ENCODE peak calls at places on chromosomes 2 and 18, in five cellular contexts. One of them, this sample, is unnamed.

GRCh38 chr18:70181725-70182124 is 23.8 kb downstream of the RTTN start:
- DNase-seq in GM13976: no peak
- DNase-seq in epithelial cell of esophagus: no peak
- DNase-seq in tibial artery: no peak
- DNase-seq in heart right ventricle: no peak
- DNase-seq in this sample: no peak

GRCh38 chr2:113080134-113080533 is 12.4 kb downstream of the IL1F10 start:
- DNase-seq in tibial artery: no peak
- DNase-seq in GM13976: peak
- DNase-seq in heart right ventricle: no peak
- DNase-seq in epithelial cell of esophagus: peak
- DNase-seq in this sample: no peak

GRCh38 chr2:234993547-234993981 is 41.7 kb downstream of the SH3BP4 start:
- DNase-seq in heart right ventricle: no peak
- DNase-seq in tibial artery: no peak
- DNase-seq in epithelial cell of esophagus: no peak
- DNase-seq in GM13976: no peak
- DNase-seq in this sample: no peak

GRCh38 chr18:50987261-50987660 is 19.4 kb downstream of the ELAC1 start:
- DNase-seq in tibial artery: no peak
- DNase-seq in heart right ventricle: no peak
- DNase-seq in GM13976: no peak
- DNase-seq in epithelial cell of esophagus: no peak
- DNase-seq in this sample: no peak

GRCh38 chr2:9206991-9207640 is 504 bp downstream of the ASAP2 start:
- DNase-seq in epithelial cell of esophagus: peak
- DNase-seq in GM13976: peak
- DNase-seq in heart right ventricle: peak
- DNase-seq in tibial artery: no peak
- DNase-seq in this sample: no peak

GRCh38 chr2:86393521-86394490 is 47.4 kb upstream of the KDM3A start:
- DNase-seq in epithelial cell of esophagus: peak
- DNase-seq in heart right ventricle: no peak
- DNase-seq in tibial artery: no peak
- DNase-seq in GM13976: no peak
- DNase-seq in this sample: no peak

GRCh38 chr2:83063933-83064332 is 1395.1 kb downstream of the SUCLG1 start:
- DNase-seq in tibial artery: no peak
- DNase-seq in heart right ventricle: no peak
- DNase-seq in epithelial cell of esophagus: no peak
- DNase-seq in GM13976: no peak
- DNase-seq in this sample: no peak

GRCh38 chr2:128368437-128369125 is 49.9 kb upstream of the HS6ST1 start:
- DNase-seq in tibial artery: peak
- DNase-seq in epithelial cell of esophagus: peak
- DNase-seq in heart right ventricle: no peak
- DNase-seq in GM13976: no peak
- DNase-seq in this sample: no peak

GRCh38 chr2:88187927-88188326 is 17.8 kb downstream of the THNSL2 start:
- DNase-seq in epithelial cell of esophagus: peak
- DNase-seq in tibial artery: no peak
- DNase-seq in GM13976: no peak
- DNase-seq in heart right ventricle: no peak
- DNase-seq in this sample: no peak

GRCh38 chr2:103289101-103289725 is 527.4 kb downstream of the TMEM182 start:
- DNase-seq in GM13976: no peak
- DNase-seq in tibial artery: no peak
- DNase-seq in heart right ventricle: no peak
- DNase-seq in epithelial cell of esophagus: no peak
- DNase-seq in this sample: no peak

DNA sequence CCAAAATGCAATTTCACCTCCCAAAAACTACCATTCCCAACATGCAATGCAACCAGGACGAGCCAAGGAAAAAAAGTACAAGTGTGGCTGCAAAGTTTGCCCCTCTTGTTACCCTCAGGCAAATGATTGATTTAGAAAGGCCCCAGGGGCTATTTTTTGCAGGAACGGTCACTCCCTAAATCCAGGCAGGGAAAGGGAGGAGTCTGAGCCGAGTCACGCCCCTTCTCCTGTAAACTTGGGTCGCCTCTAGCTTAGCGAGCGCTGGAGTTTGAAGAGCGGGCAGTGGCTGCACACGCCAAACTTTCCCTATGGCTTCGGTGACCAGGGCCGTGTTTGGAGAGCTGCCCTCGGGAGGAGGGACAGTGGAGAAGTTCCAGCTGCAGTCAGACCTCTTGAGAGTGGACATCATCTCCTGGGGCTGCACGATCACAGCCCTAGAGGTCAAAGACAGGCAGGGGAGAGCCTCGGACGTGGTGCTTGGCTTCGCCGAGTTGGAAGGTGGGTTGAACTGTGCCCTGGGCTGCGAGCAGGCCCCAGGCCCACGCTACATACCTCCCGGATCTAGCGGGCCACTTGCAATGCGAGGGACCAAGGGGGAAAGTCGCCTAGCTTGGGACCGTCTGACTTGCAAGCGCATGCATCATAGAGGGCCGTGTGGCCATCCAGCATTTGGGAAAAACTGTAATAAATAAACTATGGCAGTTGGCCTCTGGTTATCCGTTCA is at the start of gene GALM:
- DNase-seq in heart right ventricle: peak
- DNase-seq in GM13976: peak
- DNase-seq in tibial artery: peak
- DNase-seq in epithelial cell of esophagus: peak
- DNase-seq in this sample: peak
- TF ChIP-seq CTCF in heart right ventricle: no peak
- TF ChIP-seq CTCF in GM13976: no peak
- TF ChIP-seq CTCF in tibial artery: no peak
- TF ChIP-seq CTCF in epithelial cell of esophagus: no peak
- TF ChIP-seq CTCF in this sample: no peak

GRCh38 chr2:44944102-44944951 is 2.8 kb downstream of the SIX3 start:
- DNase-seq in epithelial cell of esophagus: no peak
- DNase-seq in GM13976: no peak
- DNase-seq in tibial artery: no peak
- DNase-seq in heart right ventricle: no peak
- DNase-seq in this sample: no peak

GRCh38 chr2:44944952-44945612 is 3.6 kb downstream of the SIX3 start:
- DNase-seq in heart right ventricle: no peak
- DNase-seq in epithelial cell of esophagus: no peak
- DNase-seq in tibial artery: no peak
- DNase-seq in GM13976: no peak
- DNase-seq in this sample: no peak

GRCh38 chr2:44943031-44943692 is 1.7 kb downstream of the SIX3 start:
- DNase-seq in GM13976: no peak
- DNase-seq in epithelial cell of esophagus: no peak
- DNase-seq in heart right ventricle: no peak
- DNase-seq in tibial artery: no peak
- DNase-seq in this sample: no peak

GRCh38 chr2:44942304-44943030 is 965 bp downstream of the SIX3 start:
- DNase-seq in epithelial cell of esophagus: no peak
- DNase-seq in tibial artery: no peak
- DNase-seq in heart right ventricle: no peak
- DNase-seq in GM13976: no peak
- DNase-seq in this sample: no peak

DNA sequence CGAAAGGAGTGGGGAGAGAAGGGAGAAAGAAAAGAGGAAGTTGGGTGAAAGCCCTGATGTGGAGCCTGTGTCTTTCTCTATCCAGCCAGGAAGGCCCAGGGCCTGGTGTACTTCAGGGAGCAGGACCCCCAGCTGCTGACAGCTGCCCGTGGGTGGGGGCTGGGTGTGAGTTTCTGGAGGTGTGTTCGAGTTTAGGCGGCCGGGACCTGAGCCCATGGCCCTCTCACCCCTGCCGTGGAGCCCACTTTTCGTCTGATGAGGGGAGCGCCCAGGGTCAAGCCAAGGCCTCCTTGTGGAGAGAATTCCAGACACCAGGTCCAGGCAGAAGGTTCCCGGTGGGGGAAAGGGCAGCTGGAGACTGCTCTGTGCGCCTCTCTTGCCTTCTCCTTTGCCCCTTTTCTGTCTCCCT is 2.2 kb downstream of the SIX3 start:
- DNase-seq in epithelial cell of esophagus: no peak
- DNase-seq in heart right ventricle: no peak
- DNase-seq in GM13976: peak
- DNase-seq in tibial artery: no peak
- DNase-seq in this sample: no peak
- TF ChIP-seq CTCF in epithelial cell of esophagus: no peak
- TF ChIP-seq CTCF in heart right ventricle: no peak
- TF ChIP-seq CTCF in GM13976: no peak
- TF ChIP-seq CTCF in tibial artery: no peak
- TF ChIP-seq CTCF in this sample: no peak

GRCh38 chr2:229350928-229351327 is 79.8 kb upstream of the PID1 start:
- DNase-seq in GM13976: no peak
- DNase-seq in heart right ventricle: no peak
- DNase-seq in epithelial cell of esophagus: no peak
- DNase-seq in tibial artery: no peak
- DNase-seq in this sample: no peak
- TF ChIP-seq CTCF in GM13976: no peak
- TF ChIP-seq CTCF in heart right ventricle: no peak
- TF ChIP-seq CTCF in epithelial cell of esophagus: no peak
- TF ChIP-seq CTCF in tibial artery: no peak
- TF ChIP-seq CTCF in this sample: no peak

DNA sequence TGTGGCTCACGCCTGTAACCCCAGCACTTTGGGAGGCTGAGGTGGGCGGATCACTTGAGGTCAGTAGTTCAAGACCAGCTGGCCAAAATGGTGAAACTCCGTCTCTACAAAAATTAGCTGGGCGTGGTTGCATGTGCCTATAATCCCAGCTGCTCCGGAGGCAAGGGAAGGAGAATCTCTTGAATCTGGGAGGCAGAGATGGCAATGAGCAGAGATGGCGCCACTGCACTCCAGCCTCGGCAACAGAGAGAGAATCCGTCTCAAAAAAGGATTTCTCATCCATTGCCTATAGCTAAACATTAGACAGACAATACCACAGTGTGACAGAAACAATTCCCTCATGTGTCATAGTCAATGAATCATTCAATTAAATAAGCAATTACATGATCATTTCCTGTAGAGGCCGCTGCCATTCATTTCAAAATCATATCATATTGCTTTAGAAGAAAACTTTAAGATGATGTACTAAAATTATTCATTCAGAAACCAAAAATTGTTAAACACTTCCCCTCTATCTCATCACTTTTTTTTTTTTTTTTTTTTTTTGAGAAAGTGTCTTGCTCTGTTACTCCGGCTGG is 69.5 kb upstream of the TGIF1 start:
- DNase-seq in tibial artery: no peak
- DNase-seq in GM13976: no peak
- DNase-seq in heart right ventricle: no peak
- DNase-seq in epithelial cell of esophagus: peak
- DNase-seq in this sample: no peak
- TF ChIP-seq CTCF in tibial artery: no peak
- TF ChIP-seq CTCF in GM13976: no peak
- TF ChIP-seq CTCF in heart right ventricle: no peak
- TF ChIP-seq CTCF in epithelial cell of esophagus: no peak
- TF ChIP-seq CTCF in this sample: no peak

GRCh38 chr2:130391872-130392670 is 36.2 kb downstream of the PTPN18 start:
- DNase-seq in GM13976: no peak
- DNase-seq in tibial artery: no peak
- DNase-seq in heart right ventricle: no peak
- DNase-seq in epithelial cell of esophagus: no peak
- DNase-seq in this sample: no peak
- TF ChIP-seq CTCF in GM13976: no peak
- TF ChIP-seq CTCF in tibial artery: no peak
- TF ChIP-seq CTCF in heart right ventricle: no peak
- TF ChIP-seq CTCF in epithelial cell of esophagus: no peak
- TF ChIP-seq CTCF in this sample: no peak

GRCh38 chr2:138922973-138923563 is 142.9 kb upstream of the NXPH2 start:
- DNase-seq in tibial artery: no peak
- DNase-seq in GM13976: peak
- DNase-seq in heart right ventricle: no peak
- DNase-seq in epithelial cell of esophagus: peak
- DNase-seq in this sample: no peak
- TF ChIP-seq CTCF in tibial artery: no peak
- TF ChIP-seq CTCF in GM13976: no peak
- TF ChIP-seq CTCF in heart right ventricle: no peak
- TF ChIP-seq CTCF in epithelial cell of esophagus: peak
- TF ChIP-seq CTCF in this sample: no peak

DNA sequence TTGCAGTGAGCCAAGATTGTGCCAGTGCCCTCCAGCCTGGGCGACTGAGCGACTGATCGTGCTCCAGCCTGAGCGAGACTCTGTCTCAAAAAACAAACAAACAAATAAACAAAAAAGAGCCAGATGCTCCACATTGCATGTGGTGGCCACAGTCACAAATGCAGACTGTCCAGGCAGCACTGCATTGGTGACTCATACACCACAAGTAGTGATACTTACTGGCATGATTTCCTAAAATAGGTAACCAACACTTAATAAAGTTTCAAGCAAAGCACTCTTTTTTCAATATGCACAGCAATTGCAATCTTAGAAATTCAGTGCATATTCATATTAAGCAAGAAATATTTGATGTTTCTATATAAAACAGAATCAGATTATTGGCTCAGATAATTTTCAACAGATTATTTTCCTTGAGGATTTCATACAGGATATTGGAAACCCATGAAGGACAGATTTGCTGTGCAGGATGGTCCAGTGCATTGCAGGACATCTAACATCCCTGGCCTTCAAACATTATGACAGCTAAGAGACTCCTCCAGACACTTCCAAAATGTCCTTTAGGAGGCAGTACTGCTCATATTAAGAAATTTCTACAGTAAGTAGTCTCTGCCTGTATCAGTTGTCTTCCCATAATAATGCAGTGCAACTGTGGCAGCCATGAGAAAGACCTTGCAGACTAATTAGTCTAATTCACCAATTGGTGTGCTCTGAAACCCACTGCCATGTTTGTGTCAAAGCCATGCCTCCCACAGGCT is 10.5 kb upstream of the SLC1A4 start:
- DNase-seq in heart right ventricle: no peak
- DNase-seq in epithelial cell of esophagus: peak
- DNase-seq in GM13976: peak
- DNase-seq in tibial artery: no peak
- DNase-seq in this sample: no peak
- TF ChIP-seq CTCF in heart right ventricle: peak
- TF ChIP-seq CTCF in epithelial cell of esophagus: peak
- TF ChIP-seq CTCF in GM13976: peak
- TF ChIP-seq CTCF in tibial artery: no peak
- TF ChIP-seq CTCF in this sample: peak